ENCODE peak calls at places on chromosomes 7 and 10, in ten cellular contexts. One of them, this sample, is unnamed.
A peak's percentile ranks its signal among the peaks of the same experiment; 100 is the strongest.

GRCh38 chr7:116592445-116592844 is 67.6 kb downstream of the CAV1 start:
- ATAC-seq in pancreas: peak; percentile 70
- ATAC-seq in body of pancreas: peak; percentile 67
- ATAC-seq in psoas muscle: peak; percentile 59
- ATAC-seq in IMR-90: no peak
- ATAC-seq in heart right ventricle: peak; percentile 67
- ATAC-seq in Panc1: peak; percentile 49
- ATAC-seq in lower lobe of right lung: peak; percentile 82
- ATAC-seq in GM23338: peak; percentile 71
- ATAC-seq in right cardiac atrium: peak; percentile 86
- ATAC-seq in this sample: no peak

GRCh38 chr7:3067193-3067592 is 23.5 kb upstream of the CARD11 start:
- ATAC-seq in pancreas: no peak
- ATAC-seq in body of pancreas: no peak
- ATAC-seq in psoas muscle: no peak
- ATAC-seq in IMR-90: no peak
- ATAC-seq in heart right ventricle: no peak
- ATAC-seq in Panc1: no peak
- ATAC-seq in lower lobe of right lung: no peak
- ATAC-seq in GM23338: no peak
- ATAC-seq in right cardiac atrium: no peak
- ATAC-seq in this sample: no peak

GRCh38 chr7:48101880-48102448 is 12.9 kb downstream of the UPP1 start:
- ATAC-seq in pancreas: no peak
- ATAC-seq in body of pancreas: no peak
- ATAC-seq in psoas muscle: no peak
- ATAC-seq in IMR-90: no peak
- ATAC-seq in heart right ventricle: no peak
- ATAC-seq in Panc1: peak; percentile 49
- ATAC-seq in lower lobe of right lung: peak; percentile 34
- ATAC-seq in GM23338: peak; percentile 94
- ATAC-seq in right cardiac atrium: peak; percentile 32
- ATAC-seq in this sample: no peak

GRCh38 chr10:124079864-124080263 is 13.5 kb downstream of the CHST15 start:
- ATAC-seq in pancreas: no peak
- ATAC-seq in body of pancreas: no peak
- ATAC-seq in psoas muscle: no peak
- ATAC-seq in IMR-90: no peak
- ATAC-seq in heart right ventricle: no peak
- ATAC-seq in Panc1: no peak
- ATAC-seq in lower lobe of right lung: no peak
- ATAC-seq in GM23338: no peak
- ATAC-seq in right cardiac atrium: no peak
- ATAC-seq in this sample: no peak

GRCh38 chr7:129950191-129950940 is 2.4 kb downstream of the UBE2H start:
- ATAC-seq in pancreas: no peak
- ATAC-seq in body of pancreas: no peak
- ATAC-seq in psoas muscle: no peak
- ATAC-seq in IMR-90: no peak
- ATAC-seq in heart right ventricle: peak; percentile 9
- ATAC-seq in Panc1: no peak
- ATAC-seq in lower lobe of right lung: no peak
- ATAC-seq in GM23338: no peak
- ATAC-seq in right cardiac atrium: no peak
- ATAC-seq in this sample: no peak

GRCh38 chr7:116970148-116970910 is 17.0 kb downstream of the ST7 start:
- ATAC-seq in pancreas: no peak
- ATAC-seq in body of pancreas: no peak
- ATAC-seq in psoas muscle: peak; percentile 49
- ATAC-seq in IMR-90: no peak
- ATAC-seq in heart right ventricle: no peak
- ATAC-seq in Panc1: no peak
- ATAC-seq in lower lobe of right lung: peak; percentile 46
- ATAC-seq in GM23338: no peak
- ATAC-seq in right cardiac atrium: peak; percentile 32
- ATAC-seq in this sample: no peak

GRCh38 chr7:674454-675410 is 51.8 kb upstream of the DNAAF5 start:
- ATAC-seq in pancreas: no peak
- ATAC-seq in body of pancreas: no peak
- ATAC-seq in psoas muscle: no peak
- ATAC-seq in IMR-90: no peak
- ATAC-seq in heart right ventricle: peak; percentile 59
- ATAC-seq in Panc1: no peak
- ATAC-seq in lower lobe of right lung: no peak
- ATAC-seq in GM23338: no peak
- ATAC-seq in right cardiac atrium: peak; percentile 77
- ATAC-seq in this sample: peak; percentile 89

GRCh38 chr10:48985621-48986158 is 46.0 kb upstream of the LRRC18 start:
- ATAC-seq in pancreas: no peak
- ATAC-seq in body of pancreas: no peak
- ATAC-seq in psoas muscle: no peak
- ATAC-seq in IMR-90: no peak
- ATAC-seq in heart right ventricle: no peak
- ATAC-seq in Panc1: no peak
- ATAC-seq in lower lobe of right lung: no peak
- ATAC-seq in GM23338: no peak
- ATAC-seq in right cardiac atrium: no peak
- ATAC-seq in this sample: no peak

GRCh38 chr7:91230100-91230499 is 34.1 kb upstream of the FZD1 start:
- ATAC-seq in pancreas: no peak
- ATAC-seq in body of pancreas: no peak
- ATAC-seq in psoas muscle: no peak
- ATAC-seq in IMR-90: no peak
- ATAC-seq in heart right ventricle: no peak
- ATAC-seq in Panc1: no peak
- ATAC-seq in lower lobe of right lung: no peak
- ATAC-seq in GM23338: no peak
- ATAC-seq in right cardiac atrium: no peak
- ATAC-seq in this sample: no peak

GRCh38 chr10:110460111-110460809 is 37.4 kb upstream of the DUSP5 start:
- ATAC-seq in pancreas: no peak
- ATAC-seq in body of pancreas: peak; percentile 46
- ATAC-seq in psoas muscle: peak; percentile 75
- ATAC-seq in IMR-90: peak; percentile 48
- ATAC-seq in heart right ventricle: peak; percentile 46
- ATAC-seq in Panc1: peak; percentile 73
- ATAC-seq in lower lobe of right lung: peak; percentile 33
- ATAC-seq in GM23338: no peak
- ATAC-seq in right cardiac atrium: peak; percentile 44
- ATAC-seq in this sample: peak; percentile 25

GRCh38 chr7:17998692-17999091 is 29.0 kb downstream of the PRPS1L1 start:
- ATAC-seq in pancreas: no peak
- ATAC-seq in body of pancreas: no peak
- ATAC-seq in psoas muscle: no peak
- ATAC-seq in IMR-90: no peak
- ATAC-seq in heart right ventricle: no peak
- ATAC-seq in Panc1: no peak
- ATAC-seq in lower lobe of right lung: no peak
- ATAC-seq in GM23338: no peak
- ATAC-seq in right cardiac atrium: no peak
- ATAC-seq in this sample: no peak

GRCh38 chr7:18003286-18003685 is 24.4 kb downstream of the PRPS1L1 start:
- ATAC-seq in pancreas: no peak
- ATAC-seq in body of pancreas: no peak
- ATAC-seq in psoas muscle: no peak
- ATAC-seq in IMR-90: no peak
- ATAC-seq in heart right ventricle: no peak
- ATAC-seq in Panc1: no peak
- ATAC-seq in lower lobe of right lung: no peak
- ATAC-seq in GM23338: no peak
- ATAC-seq in right cardiac atrium: no peak
- ATAC-seq in this sample: no peak

GRCh38 chr7:18004372-18004771 is 23.3 kb downstream of the PRPS1L1 start:
- ATAC-seq in pancreas: no peak
- ATAC-seq in body of pancreas: no peak
- ATAC-seq in psoas muscle: no peak
- ATAC-seq in IMR-90: peak; percentile 72
- ATAC-seq in heart right ventricle: no peak
- ATAC-seq in Panc1: no peak
- ATAC-seq in lower lobe of right lung: no peak
- ATAC-seq in GM23338: peak; percentile 60
- ATAC-seq in right cardiac atrium: no peak
- ATAC-seq in this sample: no peak
- H3K27ac ChIP-seq in pancreas: no peak overlapping the region
- H3K27ac ChIP-seq in body of pancreas: no peak overlapping the region
- H3K27ac ChIP-seq in psoas muscle: no peak overlapping the region
- H3K27ac ChIP-seq in IMR-90: no peak overlapping the region
- H3K27ac ChIP-seq in heart right ventricle: no peak overlapping the region
- H3K27ac ChIP-seq in Panc1: no peak overlapping the region
- H3K27ac ChIP-seq in lower lobe of right lung: no peak overlapping the region
- H3K27ac ChIP-seq in GM23338: peak overlapping the region; percentile 80
- H3K27ac ChIP-seq in right cardiac atrium: no peak overlapping the region
- H3K27ac ChIP-seq in this sample: no peak overlapping the region

GRCh38 chr7:30861612-30862011 is 50.0 kb upstream of the AQP1 start:
- ATAC-seq in pancreas: no peak
- ATAC-seq in body of pancreas: no peak
- ATAC-seq in psoas muscle: no peak
- ATAC-seq in IMR-90: no peak
- ATAC-seq in heart right ventricle: no peak
- ATAC-seq in Panc1: no peak
- ATAC-seq in lower lobe of right lung: no peak
- ATAC-seq in GM23338: no peak
- ATAC-seq in right cardiac atrium: no peak
- ATAC-seq in this sample: no peak
- H3K27ac ChIP-seq in pancreas: no peak overlapping the region
- H3K27ac ChIP-seq in body of pancreas: no peak overlapping the region
- H3K27ac ChIP-seq in psoas muscle: no peak overlapping the region
- H3K27ac ChIP-seq in IMR-90: no peak overlapping the region
- H3K27ac ChIP-seq in heart right ventricle: no peak overlapping the region
- H3K27ac ChIP-seq in Panc1: no peak overlapping the region
- H3K27ac ChIP-seq in lower lobe of right lung: no peak overlapping the region
- H3K27ac ChIP-seq in GM23338: no peak overlapping the region
- H3K27ac ChIP-seq in right cardiac atrium: no peak overlapping the region
- H3K27ac ChIP-seq in this sample: peak overlapping the region; percentile 5

GRCh38 chr7:150519310-150519709 is 4.6 kb downstream of the GIMAP7 start:
- ATAC-seq in pancreas: no peak
- ATAC-seq in body of pancreas: no peak
- ATAC-seq in psoas muscle: no peak
- ATAC-seq in IMR-90: no peak
- ATAC-seq in heart right ventricle: no peak
- ATAC-seq in Panc1: no peak
- ATAC-seq in lower lobe of right lung: no peak
- ATAC-seq in GM23338: no peak
- ATAC-seq in right cardiac atrium: no peak
- ATAC-seq in this sample: no peak

GRCh38 chr7:150514748-150515222 is at the start of gene GIMAP7:
- ATAC-seq in pancreas: no peak
- ATAC-seq in body of pancreas: no peak
- ATAC-seq in psoas muscle: no peak
- ATAC-seq in IMR-90: no peak
- ATAC-seq in heart right ventricle: peak; percentile 82
- ATAC-seq in Panc1: no peak
- ATAC-seq in lower lobe of right lung: peak; percentile 69
- ATAC-seq in GM23338: no peak
- ATAC-seq in right cardiac atrium: peak; percentile 87
- ATAC-seq in this sample: no peak

GRCh38 chr7:150515248-150515647 is 576 bp downstream of the GIMAP7 start:
- ATAC-seq in pancreas: no peak
- ATAC-seq in body of pancreas: no peak
- ATAC-seq in psoas muscle: no peak
- ATAC-seq in IMR-90: no peak
- ATAC-seq in heart right ventricle: peak; percentile 26
- ATAC-seq in Panc1: no peak
- ATAC-seq in lower lobe of right lung: no peak
- ATAC-seq in GM23338: no peak
- ATAC-seq in right cardiac atrium: peak; percentile 36
- ATAC-seq in this sample: no peak

GRCh38 chr7:150515752-150516151 is 1.1 kb downstream of the GIMAP7 start:
- ATAC-seq in pancreas: no peak
- ATAC-seq in body of pancreas: no peak
- ATAC-seq in psoas muscle: no peak
- ATAC-seq in IMR-90: no peak
- ATAC-seq in heart right ventricle: peak; percentile 61
- ATAC-seq in Panc1: no peak
- ATAC-seq in lower lobe of right lung: peak; percentile 25
- ATAC-seq in GM23338: no peak
- ATAC-seq in right cardiac atrium: peak; percentile 51
- ATAC-seq in this sample: no peak

DNA sequence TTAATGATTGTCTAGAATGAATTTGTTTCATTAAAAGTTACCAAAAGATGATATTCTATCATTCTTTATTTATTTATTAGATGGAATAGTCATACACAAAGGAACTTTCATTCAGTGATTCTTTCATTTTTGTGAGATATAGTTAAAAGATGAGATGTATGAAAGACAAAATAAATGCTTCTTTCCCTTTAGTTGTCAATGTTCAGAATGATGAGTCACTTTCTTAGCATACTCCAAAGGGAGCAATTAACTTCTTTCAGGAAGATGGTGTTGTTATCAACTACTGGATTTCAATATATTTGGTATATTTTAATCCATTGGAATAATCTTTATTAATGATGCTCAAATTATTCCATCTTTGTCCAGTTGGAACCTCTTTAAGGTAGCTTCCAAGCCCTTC is 2.3 kb downstream of the GIMAP7 start:
- ATAC-seq in pancreas: no peak
- ATAC-seq in body of pancreas: no peak
- ATAC-seq in psoas muscle: no peak
- ATAC-seq in IMR-90: no peak
- ATAC-seq in heart right ventricle: no peak
- ATAC-seq in Panc1: no peak
- ATAC-seq in lower lobe of right lung: no peak
- ATAC-seq in GM23338: no peak
- ATAC-seq in right cardiac atrium: no peak
- ATAC-seq in this sample: no peak
- H3K27ac ChIP-seq in pancreas: no peak overlapping the region
- H3K27ac ChIP-seq in body of pancreas: no peak overlapping the region
- H3K27ac ChIP-seq in psoas muscle: peak overlapping the region; percentile 39
- H3K27ac ChIP-seq in IMR-90: no peak overlapping the region
- H3K27ac ChIP-seq in heart right ventricle: peak overlapping the region; percentile 27
- H3K27ac ChIP-seq in Panc1: no peak overlapping the region
- H3K27ac ChIP-seq in lower lobe of right lung: peak overlapping the region; percentile 83
- H3K27ac ChIP-seq in GM23338: no peak overlapping the region
- H3K27ac ChIP-seq in right cardiac atrium: no peak overlapping the region
- H3K27ac ChIP-seq in this sample: peak overlapping the region; percentile 73

GRCh38 chr7:37211097-37211496 is 237.6 kb downstream of the ELMO1 start:
- ATAC-seq in pancreas: peak; percentile 45
- ATAC-seq in body of pancreas: peak; percentile 58
- ATAC-seq in psoas muscle: peak; percentile 53
- ATAC-seq in IMR-90: peak; percentile 80
- ATAC-seq in heart right ventricle: peak; percentile 75
- ATAC-seq in Panc1: no peak
- ATAC-seq in lower lobe of right lung: peak; percentile 57
- ATAC-seq in GM23338: no peak
- ATAC-seq in right cardiac atrium: peak; percentile 84
- ATAC-seq in this sample: peak; percentile 85
- H3K27ac ChIP-seq in pancreas: no peak overlapping the region
- H3K27ac ChIP-seq in body of pancreas: no peak overlapping the region
- H3K27ac ChIP-seq in psoas muscle: peak overlapping the region; percentile 51
- H3K27ac ChIP-seq in IMR-90: no peak overlapping the region
- H3K27ac ChIP-seq in heart right ventricle: peak overlapping the region; percentile 30
- H3K27ac ChIP-seq in Panc1: no peak overlapping the region
- H3K27ac ChIP-seq in lower lobe of right lung: peak overlapping the region; percentile 38
- H3K27ac ChIP-seq in GM23338: no peak overlapping the region
- H3K27ac ChIP-seq in right cardiac atrium: no peak overlapping the region
- H3K27ac ChIP-seq in this sample: peak overlapping the region; percentile 62

This sample was measured in gastroesophageal sphincter.